ENCODE peak calls at places on chromosomes 3 and 15, in four cellular contexts. X is HepG2, T is A549, L is GM12878. Q is an unnamed sample.

GRCh38 chr3:57756528-57757401 is 656 bp downstream of the SLMAP start:
- DNase-seq in L (no peak), T (peak), X (peak), Q (peak)

GRCh38 chr3:157127268-157127667 is 32.7 kb downstream of the CCNL1 start:
- DNase-seq in T (no peak), L (no peak), X (no peak), Q (no peak)

GRCh38 chr3:112378989-112379692 is 46.2 kb downstream of the CD200 start:
- DNase-seq in X (no peak), T (no peak), L (no peak), Q (peak)

GRCh38 chr15:61137139-61137792 is 91.8 kb downstream of the RORA start:
- DNase-seq in X (no peak), L (no peak), T (no peak), Q (no peak)

GRCh38 chr3:71132995-71133730 is 450.4 kb downstream of the FOXP1 start:
- DNase-seq in L (no peak), X (no peak), T (no peak), Q (no peak)

GRCh38 chr3:139308156-139309017 is 35.4 kb upstream of the MRPS22 start:
- DNase-seq in T (peak), X (no peak), L (no peak), Q (no peak)

GRCh38 chr3:23633261-23633960 is 172.3 kb upstream of the UBE2E1 start:
- DNase-seq in T (no peak), X (no peak), L (no peak), Q (no peak)

GRCh38 chr15:86139828-86140227 is 60.2 kb downstream of the AGBL1 start:
- DNase-seq in T (peak), L (no peak), X (no peak), Q (peak)

GRCh38 chr3:27485853-27486252 is 1.7 kb upstream of the SLC4A7 start:
- DNase-seq in T (no peak), L (no peak), X (no peak), Q (no peak)

GRCh38 chr3:89165636-89166312 is 58.4 kb downstream of the EPHA3 start:
- DNase-seq in T (no peak), X (no peak), L (no peak), Q (no peak)

GRCh38 chr3:64814360-64814759 is 126.6 kb upstream of the ADAMTS9 start:
- DNase-seq in L (no peak), X (no peak), T (no peak), Q (no peak)

GRCh38 chr3:45571969-45572368 is 22.6 kb upstream of the LIMD1 start:
- DNase-seq in X (no peak), L (no peak), T (no peak), Q (no peak)

GRCh38 chr15:82122754-82123400 is 77.1 kb upstream of the MEX3B start:
- DNase-seq in X (no peak), L (no peak), T (peak), Q (no peak)

GRCh38 chr3:73475717-73476116 is 149.0 kb downstream of the PDZRN3 start:
- DNase-seq in X (no peak), T (no peak), L (no peak), Q (no peak)

GRCh38 chr15:62135532-62136134 is 29.5 kb downstream of the C2CD4B start:
- DNase-seq in X (no peak), L (no peak), T (peak), Q (no peak)

GRCh38 chr3:172134352-172134751 is 95.0 kb downstream of the FNDC3B start:
- DNase-seq in L (peak), T (no peak), X (no peak), Q (peak)

GRCh38 chr3:159082514-159082913 is 280.7 kb downstream of the MFSD1 start:
- DNase-seq in L (no peak), X (no peak), T (no peak), Q (no peak)

GRCh38 chr3:147699175-147699838 is 290.1 kb downstream of the ZIC1 start:
- DNase-seq in X (no peak), L (no peak), T (no peak), Q (peak)

GRCh38 chr3:29071077-29071634 is 209.7 kb upstream of the RBMS3 start:
- DNase-seq in T (no peak), X (no peak), L (no peak), Q (no peak)

GRCh38 chr15:86608461-86608860 is 528.8 kb downstream of the AGBL1 start:
- DNase-seq in X (no peak), L (no peak), T (no peak), Q (no peak)

GRCh38 chr3:193871093-193871485 is 264.9 kb upstream of the HES1 start:
- DNase-seq in T (no peak), L (no peak), X (no peak), Q (no peak)

GRCh38 chr3:69272537-69272936 is 113.4 kb downstream of the FRMD4B start:
- DNase-seq in X (no peak), T (no peak), L (no peak), Q (no peak)

GRCh38 chr15:42921049-42921731 is 612 bp upstream of the TTBK2 start:
- DNase-seq in T (no peak), X (no peak), L (no peak), Q (no peak)

GRCh38 chr3:150972379-150972985 is at the start of gene CLRN1:
- DNase-seq in T (no peak), X (no peak), L (no peak), Q (no peak)

GRCh38 chr3:105842943-105843342 is 25.9 kb downstream of the CBLB start:
- DNase-seq in L (no peak), X (no peak), T (no peak), Q (no peak)

GRCh38 chr15:63070681-63071129 is 28.2 kb downstream of the TPM1 start:
- DNase-seq in X (no peak), L (peak), T (peak), Q (no peak)

GRCh38 chr3:11059090-11059798 is 66.7 kb downstream of the SLC6A1 start:
- DNase-seq in T (peak), X (peak), L (no peak), Q (peak)

GRCh38 chr3:48294611-48295263 is 38.7 kb downstream of the SPINK8 start:
- DNase-seq in L (no peak), T (no peak), X (no peak), Q (no peak)

GRCh38 chr3:4734454-4734853 is 241.3 kb downstream of the ITPR1 start:
- DNase-seq in X (no peak), L (no peak), T (no peak), Q (no peak)

GRCh38 chr15:101662203-101662602 is 10.0 kb upstream of the TM2D3 start:
- DNase-seq in X (no peak), L (no peak), T (no peak), Q (no peak)

GRCh38 chr15:66615175-66615495 is 49.3 kb upstream of the LCTL start:
- DNase-seq in T (no peak), L (no peak), X (no peak), Q (peak)

GRCh38 chr3:138818175-138818574 is 16.6 kb downstream of the PIK3CB start:
- DNase-seq in T (no peak), X (peak), L (no peak), Q (peak)

GRCh38 chr3:185680216-185680615 is 94.1 kb downstream of the SENP2 start:
- DNase-seq in X (no peak), T (no peak), L (no peak), Q (no peak)

GRCh38 chr15:26166429-26166828 is 303.3 kb upstream of the ATP10A start:
- DNase-seq in L (no peak), T (no peak), X (no peak), Q (peak)

GRCh38 chr15:65085990-65086679 is 9.6 kb downstream of the KBTBD13 start:
- DNase-seq in T (peak), X (peak), L (no peak), Q (peak)

GRCh38 chr15:94263341-94264273 is 32.2 kb downstream of the MCTP2 start:
- DNase-seq in L (peak), X (no peak), T (no peak), Q (peak)

GRCh38 chr15:87826119-87826730 is 430.3 kb downstream of the NTRK3 start:
- DNase-seq in L (no peak), T (no peak), X (no peak), Q (no peak)

GRCh38 chr3:114809668-114810413 is 337.2 kb downstream of the ZBTB20 start:
- DNase-seq in X (peak), L (peak), T (peak), Q (no peak)

GRCh38 chr15:48868549-48868948 is 9.4 kb upstream of the EID1 start:
- DNase-seq in T (peak), L (no peak), X (no peak), Q (peak)

DNA sequence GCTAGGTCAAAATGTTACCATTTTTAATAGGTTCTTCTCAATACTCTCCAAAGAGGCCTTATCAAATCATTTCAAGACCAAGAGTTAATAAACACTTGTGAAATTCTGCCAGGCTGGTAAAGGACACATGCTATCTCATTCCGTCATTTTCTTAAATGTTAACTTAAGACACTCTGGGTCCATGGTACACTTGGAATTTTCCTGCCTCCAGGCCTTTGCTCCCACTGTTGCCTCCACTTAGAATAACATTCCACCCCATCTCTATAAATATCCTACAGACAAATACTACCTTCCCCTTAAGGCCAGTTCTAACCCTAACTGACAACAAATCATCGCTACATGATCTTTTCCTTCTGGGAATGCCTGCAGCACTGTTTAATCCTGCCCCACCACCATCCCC is 24.1 kb downstream of the MAGI1 start:
- DNase-seq in T (no peak), X (no peak), L (no peak), Q (no peak)
- TF ChIP-seq MAX in T (no peak), X (no peak), L (no peak), Q (no peak)

GRCh38 chr3:66371432-66371831 is 129.4 kb downstream of the LRIG1 start:
- DNase-seq in T (no peak), X (no peak), L (no peak), Q (no peak)

GRCh38 chr3:66376568-66376967 is 124.3 kb downstream of the LRIG1 start:
- DNase-seq in X (peak), L (no peak), T (peak), Q (no peak)

GRCh38 chr3:66367979-66368378 is 132.8 kb downstream of the LRIG1 start:
- DNase-seq in X (no peak), L (no peak), T (no peak), Q (no peak)

GRCh38 chr3:66370179-66370578 is 130.6 kb downstream of the LRIG1 start:
- DNase-seq in L (no peak), X (no peak), T (no peak), Q (no peak)

DNA sequence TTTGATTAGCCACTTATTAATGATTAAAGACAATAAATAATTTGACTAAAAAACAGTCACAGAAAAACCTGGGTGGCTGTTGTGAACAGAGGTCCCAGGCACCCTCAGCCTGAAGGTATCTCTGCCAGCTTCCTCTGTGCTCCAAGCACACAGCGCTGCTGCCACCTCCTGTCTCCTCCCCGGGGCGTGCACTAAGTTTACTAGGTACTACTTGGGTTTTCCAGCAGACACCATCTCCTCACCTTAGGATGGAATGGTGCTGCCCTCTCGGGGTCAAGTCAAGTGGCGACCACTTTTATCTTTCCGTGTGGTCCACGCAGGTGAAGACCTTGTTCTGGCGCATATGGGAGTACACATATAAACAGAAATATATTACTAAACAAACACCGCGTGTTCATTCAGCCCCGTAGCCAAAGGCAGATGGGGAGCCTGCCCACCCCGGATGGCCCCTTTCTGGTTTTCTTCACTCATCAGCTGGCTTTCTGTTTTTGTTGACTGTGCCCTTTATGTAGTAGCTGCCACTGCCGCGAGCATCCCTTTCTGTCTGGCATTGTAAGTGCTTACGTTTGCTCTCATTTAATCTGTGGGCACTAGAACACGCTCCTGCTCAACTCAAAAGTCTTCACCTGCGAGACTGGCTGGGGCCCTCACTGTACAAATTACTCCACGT is 128.0 kb downstream of the LRIG1 start:
- DNase-seq in X (peak), T (peak), L (no peak), Q (no peak)
- TF ChIP-seq CTCF in X (peak), T (no peak), L (no peak), Q (no peak)

GRCh38 chr3:12877040-12877439 is 35.7 kb upstream of the RPL32 start:
- DNase-seq in X (no peak), T (no peak), L (no peak), Q (no peak)

GRCh38 chr3:12878026-12878636 is 36.8 kb upstream of the RPL32 start:
- DNase-seq in L (no peak), T (no peak), X (no peak), Q (no peak)

GRCh38 chr3:12882336-12883310 is 41.3 kb upstream of the RPL32 start:
- DNase-seq in X (no peak), T (no peak), L (no peak), Q (no peak)

GRCh38 chr3:12875857-12876451 is 34.6 kb upstream of the RPL32 start:
- DNase-seq in L (no peak), T (no peak), X (no peak), Q (no peak)

GRCh38 chr3:12879191-12879815 is 37.9 kb upstream of the RPL32 start:
- DNase-seq in X (no peak), T (no peak), L (no peak), Q (no peak)
- TF ChIP-seq POLR2A in X (no peak), T (no peak), L (no peak), Q (no peak)

GRCh38 chr3:82410366-82410765 is 648.9 kb upstream of the GBE1 start:
- DNase-seq in X (no peak), T (no peak), L (no peak), Q (no peak)
- TF ChIP-seq MAX in X (no peak), T (no peak), L (no peak), Q (no peak)

Q was measured in NB4.